ENCODE peak calls at places on chromosomes 5 and 9, in nine cellular contexts. Q is HFFc6, W is stomach, J is dorsolateral prefrontal cortex, S is IMR-90, T is Peyer's patch, G is HCT116, F is left ventricle myocardium inferior, I is AG04449. H is an unnamed sample.
A peak's percentile ranks its signal among the peaks of the same experiment; 100 is the strongest.

GRCh38 chr5:76290321-76290757 is 112.7 kb upstream of the IQGAP2 start:
- DNase-seq in J (no peak), Q (no peak), W (peak; percentile 82), S (no peak), G (no peak), T (no peak), F (no peak), I (no peak), H (no peak)

GRCh38 chr9:6564370-6564769 is 81.2 kb downstream of the GLDC start:
- DNase-seq in F (no peak), Q (no peak), W (no peak), T (no peak), S (no peak), J (no peak), I (no peak), G (no peak), H (no peak)

GRCh38 chr5:134554319-134555222 is 29.1 kb downstream of the JADE2 start:
- DNase-seq in F (peak; percentile 73), S (peak; percentile 82), W (peak; percentile 64), G (no peak), Q (peak; percentile 100), J (no peak), I (peak; percentile 98), T (peak; percentile 75), H (no peak)

GRCh38 chr9:38018964-38019602 is 49.9 kb downstream of the SHB start:
- DNase-seq in G (no peak), S (peak; percentile 89), F (no peak), J (peak; percentile 57), Q (peak; percentile 76), I (no peak), T (no peak), W (peak; percentile 73), H (no peak)

GRCh38 chr5:72543365-72543764 is 36.2 kb upstream of the ZNF366 start:
- DNase-seq in S (peak; percentile 69), J (no peak), Q (peak; percentile 49), T (no peak), G (no peak), F (no peak), I (peak; percentile 79), W (no peak), H (no peak)

GRCh38 chr5:92991681-92992472 is 589.1 kb downstream of the NR2F1-AS1 start:
- DNase-seq in F (no peak), G (no peak), I (no peak), Q (no peak), J (no peak), T (no peak), S (peak; percentile 26), W (no peak), H (no peak)

GRCh38 chr9:129131300-129132145 is 20.3 kb downstream of the PTPA start:
- DNase-seq in S (peak; percentile 55), W (peak; percentile 85), F (peak; percentile 77), I (no peak), Q (peak; percentile 50), T (peak; percentile 90), J (peak; percentile 84), G (peak; percentile 38), H (peak; percentile 88)

GRCh38 chr9:6433405-6433804 is 20.4 kb downstream of the UHRF2 start:
- DNase-seq in F (no peak), S (peak; percentile 76), J (no peak), I (peak; percentile 17), G (no peak), Q (peak; percentile 53), W (no peak), T (no peak), H (no peak)

GRCh38 chr9:123658792-123659191 is 271.1 kb downstream of the DENND1A start:
- DNase-seq in W (no peak), G (no peak), Q (no peak), F (no peak), I (no peak), T (no peak), S (no peak), J (no peak), H (no peak)

GRCh38 chr9:70466976-70467551 is 52.6 kb upstream of the KLF9 start:
- DNase-seq in I (peak; percentile 49), Q (peak; percentile 79), T (no peak), F (no peak), G (no peak), W (no peak), J (no peak), S (peak; percentile 92), H (no peak)

GRCh38 chr9:35537898-35538297 is 48.0 kb downstream of the RUSC2 start:
- DNase-seq in S (no peak), F (peak; percentile 66), W (no peak), G (no peak), I (no peak), J (no peak), T (no peak), Q (no peak), H (no peak)

GRCh38 chr5:9829621-9830020 is 199.5 kb upstream of the TAS2R1 start:
- DNase-seq in J (no peak), W (no peak), I (no peak), S (no peak), T (no peak), Q (no peak), G (no peak), F (no peak), H (no peak)

GRCh38 chr5:176447538-176447981 is 625 bp upstream of the FAF2 start:
- DNase-seq in J (no peak), G (no peak), I (no peak), Q (no peak), F (no peak), S (no peak), T (no peak), W (no peak), H (no peak)

GRCh38 chr9:114098021-114098659 is 952 bp downstream of the KIF12 start:
- DNase-seq in G (peak; percentile 23), F (no peak), S (no peak), I (no peak), J (no peak), Q (no peak), T (peak; percentile 70), W (peak; percentile 63), H (no peak)

GRCh38 chr5:144276034-144276822 is 105.6 kb downstream of the KCTD16 start:
- DNase-seq in F (no peak), J (no peak), G (no peak), S (peak; percentile 6), I (no peak), W (no peak), T (no peak), Q (peak; percentile 12), H (no peak)

GRCh38 chr5:177399903-177400868 is at the start of gene PFN3:
- DNase-seq in W (peak; percentile 43), F (no peak), I (no peak), S (peak; percentile 27), J (no peak), G (no peak), Q (no peak), T (peak; percentile 70), H (no peak)

DNA sequence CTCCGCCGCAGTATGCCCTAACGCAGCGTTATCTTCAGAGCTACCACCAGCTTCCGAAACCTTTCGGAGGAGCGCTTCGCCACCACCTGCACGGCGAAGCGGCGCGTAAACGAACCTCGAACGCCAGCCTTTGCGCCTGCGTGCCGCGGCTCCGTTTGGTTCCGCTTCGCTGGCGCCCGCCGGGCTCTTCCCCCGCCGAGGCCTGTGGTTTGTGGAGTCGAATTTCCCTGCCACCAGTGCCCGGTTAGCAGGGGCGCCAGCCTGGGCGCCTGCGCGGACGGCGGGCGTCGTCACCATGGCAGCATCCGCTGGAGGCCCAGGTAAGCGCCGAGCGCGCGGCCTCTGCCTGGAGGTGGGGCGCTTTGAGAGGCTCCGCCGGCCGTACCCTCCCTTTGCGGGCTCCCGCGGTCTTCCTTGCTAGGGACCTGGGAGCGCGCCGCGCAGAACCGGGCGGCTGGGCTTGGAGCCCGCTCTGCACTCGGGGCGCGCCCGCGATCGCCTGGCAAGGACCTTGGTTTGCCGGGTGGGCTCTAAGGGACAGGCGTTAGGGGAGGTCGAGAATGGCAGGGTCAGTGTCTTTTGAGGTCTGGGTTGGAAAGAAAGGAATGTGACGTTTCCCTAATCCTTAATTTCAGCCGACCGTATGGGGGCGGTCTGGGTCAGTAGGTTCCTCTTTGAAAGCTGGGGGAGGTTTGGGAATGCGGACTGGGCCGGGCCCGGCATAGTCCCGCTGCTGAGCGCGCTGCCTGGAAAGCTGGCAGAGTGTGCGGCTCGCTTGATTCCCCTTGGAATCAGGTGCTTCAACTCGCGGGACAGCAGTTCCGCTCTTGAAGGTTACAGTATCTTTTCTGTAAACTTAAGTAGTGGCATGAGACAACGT is at the start of gene FAM151B:
- DNase-seq in W (peak; percentile 95), J (peak; percentile 86), S (peak; percentile 87), T (peak; percentile 86), G (peak; percentile 93), F (peak; percentile 80), I (no peak), Q (peak; percentile 90), H (peak; percentile 66)
- TF ChIP-seq CTCF in W (no peak), J (peak; percentile 51), S (peak; percentile 24), T (no peak), G (no peak), F (peak; percentile 26), I (peak; percentile 22), Q (peak; percentile 49), H (no peak)

DNA sequence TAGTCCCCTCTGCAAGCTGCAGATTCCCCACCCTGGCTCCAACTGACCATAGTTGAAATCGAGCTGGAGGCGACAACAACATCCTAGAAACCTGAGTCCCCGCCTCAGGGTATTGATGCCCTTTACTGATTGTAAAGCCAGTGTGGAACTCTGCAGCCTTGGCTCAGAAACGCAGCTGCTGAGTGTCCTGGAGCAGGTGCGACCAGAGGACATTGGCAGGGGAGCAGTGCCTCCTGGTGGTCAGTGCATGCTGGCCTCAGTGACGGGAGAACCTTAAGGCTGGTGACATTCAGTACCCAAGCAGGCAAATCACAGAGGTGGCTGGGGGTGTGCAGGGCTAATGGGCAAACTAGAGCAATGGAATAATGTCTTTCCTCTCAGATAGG is 20.4 kb upstream of the ZNF354B start:
- DNase-seq in Q (peak; percentile 14), S (no peak), I (no peak), G (peak; percentile 16), F (peak; percentile 52), W (peak; percentile 66), T (peak; percentile 66), J (peak; percentile 77), H (peak; percentile 58)
- TF ChIP-seq CTCF in Q (peak; percentile 80), S (peak; percentile 19), I (no peak), G (peak; percentile 61), F (peak; percentile 66), W (peak; percentile 45), T (peak; percentile 22), J (peak; percentile 69), H (peak; percentile 79)

GRCh38 chr5:32713396-32714381 is 2.6 kb downstream of the NPR3 start:
- DNase-seq in G (no peak), S (peak; percentile 57), I (no peak), W (no peak), F (peak; percentile 55), J (no peak), Q (peak; percentile 62), T (no peak), H (peak; percentile 22)
- TF ChIP-seq CTCF in G (no peak), S (no peak), I (no peak), W (no peak), F (peak; percentile 28), J (no peak), Q (peak; percentile 56), T (no peak), H (peak; percentile 17)

GRCh38 chr5:68745459-68745858 is 348.4 kb upstream of the SLC30A5 start:
- DNase-seq in S (peak; percentile 2), W (no peak), T (no peak), G (no peak), J (peak; percentile 51), I (no peak), F (no peak), Q (no peak), H (no peak)
- TF ChIP-seq CTCF in S (peak; percentile 30), W (no peak), T (no peak), G (peak; percentile 53), J (peak; percentile 64), I (peak; percentile 24), F (peak; percentile 32), Q (peak; percentile 57), H (peak; percentile 17)

H was measured in neural crest cell.